ENCODE peak calls at places on chromosomes 3 and 15, in nine cellular contexts. One of them, this sample, is unnamed.

GRCh38 chr15:79206940-79207339 is 75.6 kb upstream of the ANKRD34C start:
- DNase-seq in T-helper 2 cell: no peak
- DNase-seq in activated CD4-positive, alpha-beta T cell treated with anti-CD3 and anti-CD28 coated beads, Interleukin-2, amount 50 U/mL, for 24 hours: no peak
- DNase-seq in lower lobe of right lung: no peak
- DNase-seq in T follicular helper cell: no peak
- DNase-seq in tibial artery: no peak
- DNase-seq in IMR-90: no peak
- DNase-seq in C1 segment of cervical spinal cord: no peak
- DNase-seq in ACHN: no peak
- DNase-seq in this sample: no peak

GRCh38 chr3:28590851-28591250 is 242.2 kb upstream of the AZI2 start:
- DNase-seq in T-helper 2 cell: no peak
- DNase-seq in activated CD4-positive, alpha-beta T cell treated with anti-CD3 and anti-CD28 coated beads, Interleukin-2, amount 50 U/mL, for 24 hours: no peak
- DNase-seq in lower lobe of right lung: no peak
- DNase-seq in T follicular helper cell: no peak
- DNase-seq in tibial artery: no peak
- DNase-seq in IMR-90: no peak
- DNase-seq in C1 segment of cervical spinal cord: no peak
- DNase-seq in ACHN: no peak
- DNase-seq in this sample: no peak

GRCh38 chr3:39088889-39089288 is 18.5 kb downstream of the GORASP1 start:
- DNase-seq in T-helper 2 cell: no peak
- DNase-seq in activated CD4-positive, alpha-beta T cell treated with anti-CD3 and anti-CD28 coated beads, Interleukin-2, amount 50 U/mL, for 24 hours: no peak
- DNase-seq in lower lobe of right lung: no peak
- DNase-seq in T follicular helper cell: no peak
- DNase-seq in tibial artery: no peak
- DNase-seq in IMR-90: peak
- DNase-seq in C1 segment of cervical spinal cord: no peak
- DNase-seq in ACHN: no peak
- DNase-seq in this sample: no peak

GRCh38 chr15:78046796-78047341 is 30.6 kb downstream of the TBC1D2B start:
- DNase-seq in T-helper 2 cell: no peak
- DNase-seq in activated CD4-positive, alpha-beta T cell treated with anti-CD3 and anti-CD28 coated beads, Interleukin-2, amount 50 U/mL, for 24 hours: no peak
- DNase-seq in lower lobe of right lung: peak
- DNase-seq in T follicular helper cell: no peak
- DNase-seq in tibial artery: no peak
- DNase-seq in IMR-90: no peak
- DNase-seq in C1 segment of cervical spinal cord: no peak
- DNase-seq in ACHN: no peak
- DNase-seq in this sample: no peak

GRCh38 chr3:16329036-16329791 is 64.2 kb downstream of the OXNAD1 start:
- DNase-seq in T-helper 2 cell: no peak
- DNase-seq in activated CD4-positive, alpha-beta T cell treated with anti-CD3 and anti-CD28 coated beads, Interleukin-2, amount 50 U/mL, for 24 hours: no peak
- DNase-seq in lower lobe of right lung: no peak
- DNase-seq in T follicular helper cell: no peak
- DNase-seq in tibial artery: no peak
- DNase-seq in IMR-90: no peak
- DNase-seq in C1 segment of cervical spinal cord: no peak
- DNase-seq in ACHN: no peak
- DNase-seq in this sample: no peak

GRCh38 chr3:169811606-169812123 is 1.0 kb upstream of the LRRIQ4 start:
- DNase-seq in T-helper 2 cell: no peak
- DNase-seq in activated CD4-positive, alpha-beta T cell treated with anti-CD3 and anti-CD28 coated beads, Interleukin-2, amount 50 U/mL, for 24 hours: no peak
- DNase-seq in lower lobe of right lung: no peak
- DNase-seq in T follicular helper cell: no peak
- DNase-seq in tibial artery: no peak
- DNase-seq in IMR-90: peak
- DNase-seq in C1 segment of cervical spinal cord: no peak
- DNase-seq in ACHN: no peak
- DNase-seq in this sample: no peak

GRCh38 chr3:47421741-47422649 is 41.2 kb downstream of the PTPN23 start:
- DNase-seq in T-helper 2 cell: no peak
- DNase-seq in activated CD4-positive, alpha-beta T cell treated with anti-CD3 and anti-CD28 coated beads, Interleukin-2, amount 50 U/mL, for 24 hours: no peak
- DNase-seq in lower lobe of right lung: no peak
- DNase-seq in T follicular helper cell: no peak
- DNase-seq in tibial artery: no peak
- DNase-seq in IMR-90: no peak
- DNase-seq in C1 segment of cervical spinal cord: no peak
- DNase-seq in ACHN: peak
- DNase-seq in this sample: no peak

GRCh38 chr15:76576526-76577279 is 240.1 kb downstream of the ISL2 start:
- DNase-seq in T-helper 2 cell: no peak
- DNase-seq in activated CD4-positive, alpha-beta T cell treated with anti-CD3 and anti-CD28 coated beads, Interleukin-2, amount 50 U/mL, for 24 hours: no peak
- DNase-seq in lower lobe of right lung: peak
- DNase-seq in T follicular helper cell: no peak
- DNase-seq in tibial artery: peak
- DNase-seq in IMR-90: peak
- DNase-seq in C1 segment of cervical spinal cord: no peak
- DNase-seq in ACHN: peak
- DNase-seq in this sample: no peak

GRCh38 chr15:58346361-58346760 is 85.4 kb upstream of the LIPC start:
- DNase-seq in T-helper 2 cell: no peak
- DNase-seq in activated CD4-positive, alpha-beta T cell treated with anti-CD3 and anti-CD28 coated beads, Interleukin-2, amount 50 U/mL, for 24 hours: no peak
- DNase-seq in lower lobe of right lung: peak
- DNase-seq in T follicular helper cell: no peak
- DNase-seq in tibial artery: no peak
- DNase-seq in IMR-90: no peak
- DNase-seq in C1 segment of cervical spinal cord: no peak
- DNase-seq in ACHN: peak
- DNase-seq in this sample: no peak

GRCh38 chr3:151075869-151076573 is 9.4 kb upstream of the MED12L start:
- DNase-seq in T-helper 2 cell: no peak
- DNase-seq in activated CD4-positive, alpha-beta T cell treated with anti-CD3 and anti-CD28 coated beads, Interleukin-2, amount 50 U/mL, for 24 hours: no peak
- DNase-seq in lower lobe of right lung: no peak
- DNase-seq in T follicular helper cell: no peak
- DNase-seq in tibial artery: no peak
- DNase-seq in IMR-90: no peak
- DNase-seq in C1 segment of cervical spinal cord: no peak
- DNase-seq in ACHN: no peak
- DNase-seq in this sample: no peak

GRCh38 chr3:149564079-149564478 is 89.6 kb downstream of the TM4SF4 start:
- DNase-seq in T-helper 2 cell: no peak
- DNase-seq in activated CD4-positive, alpha-beta T cell treated with anti-CD3 and anti-CD28 coated beads, Interleukin-2, amount 50 U/mL, for 24 hours: no peak
- DNase-seq in lower lobe of right lung: no peak
- DNase-seq in T follicular helper cell: no peak
- DNase-seq in tibial artery: no peak
- DNase-seq in IMR-90: peak
- DNase-seq in C1 segment of cervical spinal cord: no peak
- DNase-seq in ACHN: no peak
- DNase-seq in this sample: no peak

GRCh38 chr3:53045107-53045783 is 628 bp downstream of the SFMBT1 start:
- DNase-seq in T-helper 2 cell: peak
- DNase-seq in activated CD4-positive, alpha-beta T cell treated with anti-CD3 and anti-CD28 coated beads, Interleukin-2, amount 50 U/mL, for 24 hours: peak
- DNase-seq in lower lobe of right lung: peak
- DNase-seq in T follicular helper cell: peak
- DNase-seq in tibial artery: no peak
- DNase-seq in IMR-90: peak
- DNase-seq in C1 segment of cervical spinal cord: peak
- DNase-seq in ACHN: peak
- DNase-seq in this sample: no peak

GRCh38 chr3:4776980-4777581 is 202.2 kb upstream of the BHLHE40 start:
- DNase-seq in T-helper 2 cell: no peak
- DNase-seq in activated CD4-positive, alpha-beta T cell treated with anti-CD3 and anti-CD28 coated beads, Interleukin-2, amount 50 U/mL, for 24 hours: no peak
- DNase-seq in lower lobe of right lung: no peak
- DNase-seq in T follicular helper cell: no peak
- DNase-seq in tibial artery: no peak
- DNase-seq in IMR-90: no peak
- DNase-seq in C1 segment of cervical spinal cord: no peak
- DNase-seq in ACHN: no peak
- DNase-seq in this sample: no peak

GRCh38 chr15:64017082-64017588 is 29.1 kb downstream of the DAPK2 start:
- DNase-seq in T-helper 2 cell: no peak
- DNase-seq in activated CD4-positive, alpha-beta T cell treated with anti-CD3 and anti-CD28 coated beads, Interleukin-2, amount 50 U/mL, for 24 hours: no peak
- DNase-seq in lower lobe of right lung: no peak
- DNase-seq in T follicular helper cell: no peak
- DNase-seq in tibial artery: no peak
- DNase-seq in IMR-90: peak
- DNase-seq in C1 segment of cervical spinal cord: no peak
- DNase-seq in ACHN: peak
- DNase-seq in this sample: no peak

GRCh38 chr3:178334239-178334638 is 202.0 kb upstream of the KCNMB2 start:
- DNase-seq in T-helper 2 cell: no peak
- DNase-seq in activated CD4-positive, alpha-beta T cell treated with anti-CD3 and anti-CD28 coated beads, Interleukin-2, amount 50 U/mL, for 24 hours: no peak
- DNase-seq in lower lobe of right lung: no peak
- DNase-seq in T follicular helper cell: no peak
- DNase-seq in tibial artery: no peak
- DNase-seq in IMR-90: no peak
- DNase-seq in C1 segment of cervical spinal cord: no peak
- DNase-seq in ACHN: no peak
- DNase-seq in this sample: no peak

GRCh38 chr15:38454687-38455071 is 752 bp downstream of the FAM98B start:
- DNase-seq in T-helper 2 cell: no peak
- DNase-seq in activated CD4-positive, alpha-beta T cell treated with anti-CD3 and anti-CD28 coated beads, Interleukin-2, amount 50 U/mL, for 24 hours: no peak
- DNase-seq in lower lobe of right lung: no peak
- DNase-seq in T follicular helper cell: no peak
- DNase-seq in tibial artery: no peak
- DNase-seq in IMR-90: peak
- DNase-seq in C1 segment of cervical spinal cord: no peak
- DNase-seq in ACHN: peak
- DNase-seq in this sample: no peak

GRCh38 chr3:194537732-194538247 is 51.0 kb upstream of the ATP13A3 start:
- DNase-seq in T-helper 2 cell: no peak
- DNase-seq in activated CD4-positive, alpha-beta T cell treated with anti-CD3 and anti-CD28 coated beads, Interleukin-2, amount 50 U/mL, for 24 hours: no peak
- DNase-seq in lower lobe of right lung: no peak
- DNase-seq in T follicular helper cell: no peak
- DNase-seq in tibial artery: no peak
- DNase-seq in IMR-90: peak
- DNase-seq in C1 segment of cervical spinal cord: no peak
- DNase-seq in ACHN: peak
- DNase-seq in this sample: no peak

GRCh38 chr15:80509800-80510199 is 105.6 kb downstream of the ARNT2 start:
- DNase-seq in T-helper 2 cell: no peak
- DNase-seq in activated CD4-positive, alpha-beta T cell treated with anti-CD3 and anti-CD28 coated beads, Interleukin-2, amount 50 U/mL, for 24 hours: no peak
- DNase-seq in lower lobe of right lung: no peak
- DNase-seq in T follicular helper cell: no peak
- DNase-seq in tibial artery: no peak
- DNase-seq in IMR-90: no peak
- DNase-seq in C1 segment of cervical spinal cord: no peak
- DNase-seq in ACHN: no peak
- DNase-seq in this sample: no peak

GRCh38 chr3:72395654-72396415 is 452.4 kb downstream of the SHQ1 start:
- DNase-seq in T-helper 2 cell: no peak
- DNase-seq in activated CD4-positive, alpha-beta T cell treated with anti-CD3 and anti-CD28 coated beads, Interleukin-2, amount 50 U/mL, for 24 hours: no peak
- DNase-seq in lower lobe of right lung: no peak
- DNase-seq in T follicular helper cell: no peak
- DNase-seq in tibial artery: no peak
- DNase-seq in IMR-90: peak
- DNase-seq in C1 segment of cervical spinal cord: no peak
- DNase-seq in ACHN: no peak
- DNase-seq in this sample: no peak

GRCh38 chr3:151003024-151003771 is 30.7 kb upstream of the CLRN1 start:
- DNase-seq in T-helper 2 cell: no peak
- DNase-seq in activated CD4-positive, alpha-beta T cell treated with anti-CD3 and anti-CD28 coated beads, Interleukin-2, amount 50 U/mL, for 24 hours: no peak
- DNase-seq in lower lobe of right lung: no peak
- DNase-seq in T follicular helper cell: no peak
- DNase-seq in tibial artery: no peak
- DNase-seq in IMR-90: peak
- DNase-seq in C1 segment of cervical spinal cord: no peak
- DNase-seq in ACHN: no peak
- DNase-seq in this sample: no peak

GRCh38 chr15:76150508-76150907 is 90.7 kb downstream of the TMEM266 start:
- DNase-seq in T-helper 2 cell: no peak
- DNase-seq in activated CD4-positive, alpha-beta T cell treated with anti-CD3 and anti-CD28 coated beads, Interleukin-2, amount 50 U/mL, for 24 hours: no peak
- DNase-seq in lower lobe of right lung: peak
- DNase-seq in T follicular helper cell: no peak
- DNase-seq in tibial artery: peak
- DNase-seq in IMR-90: no peak
- DNase-seq in C1 segment of cervical spinal cord: peak
- DNase-seq in ACHN: no peak
- DNase-seq in this sample: peak

GRCh38 chr3:194996746-194997145 is 274.2 kb downstream of the XXYLT1 start:
- DNase-seq in T-helper 2 cell: no peak
- DNase-seq in activated CD4-positive, alpha-beta T cell treated with anti-CD3 and anti-CD28 coated beads, Interleukin-2, amount 50 U/mL, for 24 hours: no peak
- DNase-seq in lower lobe of right lung: no peak
- DNase-seq in T follicular helper cell: no peak
- DNase-seq in tibial artery: no peak
- DNase-seq in IMR-90: no peak
- DNase-seq in C1 segment of cervical spinal cord: no peak
- DNase-seq in ACHN: no peak
- DNase-seq in this sample: no peak

GRCh38 chr15:45603881-45604280 is 16.7 kb downstream of the BLOC1S6 start:
- DNase-seq in T-helper 2 cell: no peak
- DNase-seq in activated CD4-positive, alpha-beta T cell treated with anti-CD3 and anti-CD28 coated beads, Interleukin-2, amount 50 U/mL, for 24 hours: no peak
- DNase-seq in lower lobe of right lung: no peak
- DNase-seq in T follicular helper cell: no peak
- DNase-seq in tibial artery: no peak
- DNase-seq in IMR-90: no peak
- DNase-seq in C1 segment of cervical spinal cord: no peak
- DNase-seq in ACHN: no peak
- DNase-seq in this sample: no peak

This sample was measured in CD14-positive monocyte.